ENCODE peak calls at places on chromosomes 13 and 19, in eight cellular contexts. D is suprapubic skin, E is IMR-90, Q is PC-3, N is uterus, G is pancreas, M is upper lobe of left lung, I is OCI-LY7. C is an unnamed sample.

GRCh38 chr13:84655677-84656076 is 773.4 kb upstream of the SLITRK1 start:
- DNase-seq in E (peak; percentile 31), G (no peak), N (no peak), M (no peak), Q (no peak), I (no peak), D (no peak), C (no peak)

GRCh38 chr13:37666036-37666435 is 67.5 kb upstream of the POSTN start:
- DNase-seq in M (no peak), N (no peak), D (no peak), E (peak; percentile 23), G (no peak), I (no peak), Q (no peak), C (no peak)

GRCh38 chr13:102724923-102725322 is 30.1 kb upstream of the METTL21C start:
- DNase-seq in M (no peak), G (no peak), D (no peak), E (peak; percentile 24), N (no peak), Q (peak; percentile 56), I (peak; percentile 8), C (peak; percentile 97)

GRCh38 chr13:27349458-27349857 is 75.0 kb upstream of the GTF3A start:
- DNase-seq in M (no peak), Q (no peak), N (no peak), D (no peak), I (no peak), G (no peak), E (peak; percentile 90), C (no peak)

GRCh38 chr13:97429681-97430081 is 4.3 kb upstream of the RAP2A start:
- DNase-seq in G (no peak), M (no peak), N (no peak), Q (no peak), I (no peak), D (no peak), E (peak; percentile 50), C (peak; percentile 0)

GRCh38 chr13:69856331-69856730 is 251.3 kb upstream of the ATXN8OS start:
- DNase-seq in Q (peak; percentile 3), N (no peak), E (no peak), M (no peak), G (no peak), I (no peak), D (no peak), C (peak; percentile 1)

GRCh38 chr13:73421310-73421912 is 362.6 kb downstream of the KLF5 start:
- DNase-seq in G (no peak), N (no peak), Q (peak; percentile 96), I (no peak), D (no peak), M (no peak), E (peak; percentile 68), C (peak; percentile 100)

GRCh38 chr13:25171170-25171516 is 945 bp downstream of the AMER2 start:
- DNase-seq in D (no peak), E (no peak), N (no peak), G (no peak), I (no peak), Q (no peak), M (no peak), C (no peak)

GRCh38 chr19:29006057-29006735 is 206.8 kb downstream of the UQCRFS1 start:
- DNase-seq in I (no peak), Q (no peak), D (no peak), G (no peak), N (no peak), M (no peak), E (peak; percentile 57), C (no peak)

GRCh38 chr13:27534108-27534975 is 84.0 kb upstream of the MTIF3 start:
- DNase-seq in G (no peak), E (no peak), N (no peak), I (no peak), Q (no peak), D (no peak), M (no peak), C (no peak)

GRCh38 chr19:38429055-38429810 is 3.2 kb upstream of the RASGRP4 start:
- DNase-seq in M (no peak), D (no peak), E (no peak), G (no peak), N (no peak), I (no peak), Q (no peak), C (no peak)

GRCh38 chr13:25151626-25152025 is 20.5 kb downstream of the AMER2 start:
- DNase-seq in I (no peak), D (no peak), G (no peak), E (no peak), Q (no peak), M (no peak), N (no peak), C (no peak)

GRCh38 chr19:1237754-1238372 is at the start of gene CBARP:
- DNase-seq in Q (peak; percentile 35), D (no peak), G (no peak), E (no peak), M (no peak), N (peak; percentile 44), I (no peak), C (no peak)

GRCh38 chr13:113275387-113275786 is 21.7 kb upstream of the LAMP1 start:
- DNase-seq in D (peak; percentile 46), I (peak; percentile 40), Q (peak; percentile 69), M (peak; percentile 39), E (peak; percentile 75), G (no peak), N (no peak), C (peak; percentile 65)

GRCh38 chr19:40736661-40737060 is 13.6 kb downstream of the ACTMAP start:
- DNase-seq in Q (no peak), N (no peak), M (no peak), G (no peak), E (no peak), D (no peak), I (no peak), C (no peak)

GRCh38 chr19:9836021-9836420 is 903 bp downstream of the PIN1 start:
- DNase-seq in N (no peak), D (no peak), E (peak; percentile 43), I (peak; percentile 35), G (no peak), Q (peak; percentile 59), M (no peak), C (no peak)

GRCh38 chr13:31119966-31120733 is 41.6 kb downstream of the HSPH1 start:
- DNase-seq in Q (no peak), N (no peak), M (no peak), I (no peak), D (no peak), G (no peak), E (peak; percentile 11), C (no peak)

DNA sequence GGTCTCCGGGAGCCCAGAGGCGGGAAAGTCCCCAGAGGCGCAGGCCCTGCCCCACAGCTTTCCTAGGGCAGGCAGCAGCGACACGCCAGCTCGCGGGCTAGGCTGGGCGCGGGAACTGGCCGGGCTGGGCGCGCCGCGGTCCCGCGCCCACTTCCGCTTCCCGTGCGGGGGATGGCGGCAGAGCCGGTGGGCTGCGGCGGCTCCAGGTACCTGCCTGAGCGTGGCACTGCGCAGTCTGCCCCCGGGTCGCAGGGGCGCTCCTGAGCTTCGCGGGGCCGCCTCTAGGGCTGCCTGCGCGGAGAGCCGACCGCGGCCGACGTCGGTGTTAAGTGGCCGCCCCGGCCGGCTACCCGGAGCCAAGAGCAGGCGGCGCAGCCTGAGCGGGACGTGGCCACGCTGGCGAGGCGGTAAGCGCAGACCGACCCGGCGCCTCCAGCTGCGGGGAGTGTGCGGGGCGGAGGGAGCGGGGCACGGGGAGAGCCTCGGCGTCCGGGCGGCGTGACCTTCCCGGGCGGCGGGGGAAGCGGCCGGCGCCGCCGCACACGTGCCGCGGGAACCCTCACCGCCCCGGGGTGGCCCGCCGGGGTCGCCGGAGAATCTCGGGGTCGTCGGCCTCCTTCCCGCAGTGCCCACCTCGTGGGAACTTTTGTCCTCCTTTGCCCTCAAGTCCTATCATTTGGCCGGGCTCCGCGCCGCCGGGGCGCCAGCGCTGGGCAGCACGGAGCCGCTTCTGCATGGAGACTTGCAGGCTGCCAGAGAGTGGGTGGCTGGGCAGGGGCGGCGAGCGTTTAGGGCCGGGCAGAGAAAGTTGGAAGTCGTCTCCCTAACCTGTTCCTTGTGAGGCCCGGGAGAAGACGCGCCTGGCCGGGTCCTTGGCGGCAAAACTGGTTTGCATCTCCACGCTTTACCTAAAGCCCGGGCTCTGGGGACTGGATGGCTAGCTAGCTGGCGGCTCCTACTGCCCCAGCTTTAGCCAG is 31.4 kb upstream of the MPHOSPH8 start:
- DNase-seq in D (no peak), I (no peak), G (peak; percentile 79), M (peak; percentile 23), N (no peak), E (peak; percentile 27), Q (peak; percentile 72), C (no peak)
- TF ChIP-seq CTCF in D (no peak), I (no peak), G (peak; percentile 14), M (no peak), N (no peak), E (peak; percentile 24), Q (peak; percentile 38), C (peak; percentile 12)

GRCh38 chr19:43552616-43553015 is 19.6 kb downstream of the ZNF575 start:
- DNase-seq in N (no peak), E (no peak), Q (no peak), M (no peak), I (no peak), D (no peak), G (no peak), C (no peak)
- H3K36me3 ChIP-seq in N (no peaks in the 10 kb centered on the region), E (peaks cover 31% of the 10 kb centered on the region), Q (no peaks in the 10 kb centered on the region), M (peaks cover 14% of the 10 kb centered on the region), I (peaks cover 64% of the 10 kb centered on the region), D (peaks cover 66% of the 10 kb centered on the region), G (peaks cover 14% of the 10 kb centered on the region), C (peaks cover 24% of the 10 kb centered on the region)

DNA sequence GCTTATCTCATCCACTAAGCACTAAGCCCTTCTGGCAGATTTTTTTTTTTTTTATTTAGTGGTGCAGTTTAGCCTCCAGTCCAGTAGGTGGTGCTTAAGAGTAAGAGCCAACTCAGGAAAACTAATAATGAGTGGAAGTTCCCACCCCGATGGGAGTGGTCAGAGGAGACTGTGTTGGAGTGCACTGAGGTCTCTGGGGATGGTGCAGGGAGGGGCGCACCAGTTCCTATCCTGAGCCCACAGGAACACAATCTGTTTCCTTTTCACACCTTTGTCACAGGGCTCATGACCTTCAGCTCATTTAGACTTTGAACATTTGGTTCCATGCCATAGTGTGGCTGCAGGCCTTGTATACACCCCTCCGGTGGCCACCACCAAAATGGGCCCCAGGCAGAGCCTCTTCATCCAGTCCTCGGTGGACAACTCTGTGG is 367.4 kb downstream of the SPRY2 start:
- DNase-seq in M (no peak), G (no peak), Q (no peak), N (peak; percentile 21), I (peak; percentile 33), E (no peak), D (peak; percentile 68), C (no peak)
- TF ChIP-seq CTCF in M (peak; percentile 29), G (peak; percentile 16), Q (peak; percentile 57), N (no peak), I (peak; percentile 78), E (peak; percentile 34), D (peak; percentile 2), C (peak; percentile 44)

DNA sequence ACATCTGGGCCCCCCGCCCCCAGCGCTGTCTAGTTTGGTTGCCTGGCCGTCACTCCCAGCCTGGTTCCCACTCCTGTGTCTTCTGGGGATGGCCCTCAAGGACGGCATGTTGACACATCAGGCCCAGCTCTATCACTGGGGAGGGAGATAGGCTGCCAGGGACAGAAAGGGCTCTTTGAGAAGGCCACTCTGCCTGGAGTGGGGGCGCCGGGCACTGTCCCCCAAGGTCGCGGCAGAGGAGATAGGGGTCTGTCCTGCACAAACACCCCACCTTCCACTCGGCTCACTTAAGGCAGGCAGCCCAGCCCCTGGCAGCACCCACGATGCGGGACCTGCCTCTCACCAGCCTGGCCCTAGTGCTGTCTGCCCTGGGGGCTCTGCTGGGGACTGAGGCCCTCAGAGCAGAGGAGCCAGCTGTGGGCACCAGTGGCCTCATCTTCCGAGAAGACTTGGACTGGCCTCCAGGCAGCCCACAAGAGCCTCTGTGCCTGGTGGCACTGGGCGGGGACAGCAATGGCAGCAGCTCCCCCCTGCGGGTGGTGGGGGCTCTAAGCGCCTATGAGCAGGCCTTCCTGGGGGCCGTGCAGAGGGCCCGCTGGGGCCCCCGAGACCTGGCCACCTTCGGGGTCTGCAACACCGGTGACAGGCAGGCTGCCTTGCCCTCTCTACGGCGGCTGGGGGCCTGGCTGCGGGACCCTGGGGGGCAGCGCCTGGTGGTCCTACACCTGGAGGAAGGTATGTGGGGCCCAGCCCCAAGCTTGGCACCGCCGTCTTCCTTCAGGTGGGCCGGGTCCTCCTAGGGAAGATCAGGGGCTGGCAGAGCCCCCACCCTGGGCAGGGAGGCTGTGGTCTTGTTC is at the start of gene AMH:
- DNase-seq in Q (no peak), M (no peak), I (no peak), G (peak; percentile 57), N (no peak), E (no peak), D (no peak), C (no peak)
- H3K36me3 ChIP-seq in Q (peaks cover 8% of the 10 kb centered on the region), M (peaks cover 34% of the 10 kb centered on the region), I (peaks cover 52% of the 10 kb centered on the region), G (peaks cover 34% of the 10 kb centered on the region), N (no peaks in the 10 kb centered on the region), E (peaks cover 43% of the 10 kb centered on the region), D (peaks cover 50% of the 10 kb centered on the region), C (peaks cover 23% of the 10 kb centered on the region)